ENCODE peak calls at places on chromosomes 7 and 10, in seven cellular contexts. O is activated CD8-positive, alpha-beta memory T cell treated with anti-CD3 and anti-CD28 coated beads for 4 hours; Z is ureter; N is NCI-H146; I is GDM1; D is NCI-H1105; G is H54. W is an unnamed sample.

GRCh38 chr10:132389631-132390454 is 7.2 kb upstream of the PWWP2B start:
- DNase-seq in D (no peak), O (no peak), N (peak), Z (no peak), G (no peak), I (no peak), W (peak)

GRCh38 chr10:3995302-3996210 is 210.5 kb upstream of the KLF6 start:
- DNase-seq in I (no peak), N (no peak), O (no peak), Z (no peak), G (no peak), D (no peak), W (no peak)

GRCh38 chr7:157875230-157876179 is 538.7 kb downstream of the DNAJB6 start:
- DNase-seq in N (peak), D (no peak), G (peak), I (no peak), Z (no peak), O (no peak), W (no peak)

GRCh38 chr7:159141159-159141558 is 3.5 kb downstream of the VIPR2 start:
- DNase-seq in Z (peak), O (no peak), G (no peak), D (no peak), N (no peak), I (no peak), W (no peak)

GRCh38 chr7:111333010-111333409 is 229.3 kb downstream of the IMMP2L start:
- DNase-seq in I (no peak), G (no peak), O (no peak), N (peak), Z (no peak), D (no peak), W (no peak)

GRCh38 chr7:116912269-116912909 is 40.9 kb upstream of the ST7 start:
- DNase-seq in D (no peak), I (no peak), N (no peak), G (no peak), O (no peak), Z (no peak), W (no peak)

GRCh38 chr7:93985101-93985500 is 19.1 kb downstream of the BET1 start:
- DNase-seq in G (no peak), D (no peak), O (no peak), N (no peak), Z (no peak), I (no peak), W (no peak)

GRCh38 chr10:70267161-70267933 is 16.5 kb downstream of the NPFFR1 start:
- DNase-seq in N (peak), G (peak), O (no peak), D (no peak), I (no peak), Z (no peak), W (no peak)

GRCh38 chr10:60967854-60968484 is 24.0 kb upstream of the RHOBTB1 start:
- DNase-seq in I (no peak), Z (no peak), O (no peak), G (no peak), N (no peak), D (no peak), W (no peak)

GRCh38 chr7:137983308-137984008 is 18.4 kb downstream of the CREB3L2 start:
- DNase-seq in N (peak), Z (no peak), D (no peak), O (no peak), G (no peak), I (no peak), W (no peak)

GRCh38 chr7:32379486-32380115 is 110.6 kb downstream of the LSM5 start:
- DNase-seq in N (no peak), I (no peak), O (no peak), Z (no peak), G (no peak), D (peak), W (no peak)

GRCh38 chr7:2508327-2509231 is 11.0 kb upstream of the LFNG start:
- DNase-seq in G (no peak), I (peak), N (no peak), O (peak), D (no peak), Z (no peak), W (peak)

GRCh38 chr7:151351967-151352366 is 10.4 kb downstream of the NUB1 start:
- DNase-seq in Z (no peak), O (peak), I (peak), D (no peak), N (no peak), G (no peak), W (no peak)

GRCh38 chr7:116582164-116582732 is 57.4 kb downstream of the CAV1 start:
- DNase-seq in Z (no peak), D (no peak), G (no peak), O (no peak), I (no peak), N (no peak), W (no peak)

GRCh38 chr10:122208616-122209430 is 62.3 kb upstream of the BTBD16 start:
- DNase-seq in D (no peak), I (no peak), G (no peak), O (no peak), Z (no peak), N (no peak), W (no peak)

GRCh38 chr7:17770710-17771375 is 169.5 kb downstream of the SNX13 start:
- DNase-seq in G (no peak), Z (no peak), N (no peak), D (peak), O (no peak), I (peak), W (no peak)

GRCh38 chr7:148156248-148156647 is 434.3 kb upstream of the C7orf33 start:
- DNase-seq in D (no peak), N (no peak), O (no peak), Z (no peak), I (no peak), G (no peak), W (no peak)

GRCh38 chr10:71963756-71964668 is at the start of gene CHST3:
- DNase-seq in N (peak), I (no peak), O (no peak), D (no peak), G (peak), Z (peak), W (no peak)

GRCh38 chr7:66839814-66840213 is 81.2 kb upstream of the TMEM248 start:
- DNase-seq in Z (no peak), N (no peak), O (no peak), D (no peak), G (no peak), I (no peak), W (no peak)

GRCh38 chr10:17249820-17250219 is 21.8 kb downstream of the VIM start:
- DNase-seq in D (no peak), I (no peak), Z (no peak), G (no peak), O (no peak), N (peak), W (no peak)

GRCh38 chr7:139264220-139264619 is 33.2 kb downstream of the UBN2 start:
- DNase-seq in D (no peak), I (no peak), N (no peak), Z (no peak), O (no peak), G (no peak), W (no peak)

GRCh38 chr10:63716174-63716573 is 195.0 kb downstream of the REEP3 start:
- DNase-seq in D (no peak), Z (no peak), G (no peak), I (no peak), O (no peak), N (no peak), W (no peak)

GRCh38 chr7:99372275-99373085 is 2.0 kb upstream of the ARPC1B start:
- DNase-seq in O (no peak), G (no peak), Z (no peak), I (no peak), N (no peak), D (no peak), W (no peak)

GRCh38 chr7:101161692-101162461 is 3.5 kb downstream of the VGF start:
- DNase-seq in N (no peak), D (no peak), G (no peak), Z (no peak), I (no peak), O (no peak), W (no peak)

GRCh38 chr10:126331101-126331500 is 57.2 kb downstream of the ADAM12 start:
- DNase-seq in Z (no peak), D (no peak), O (no peak), N (no peak), G (no peak), I (no peak), W (no peak)

GRCh38 chr7:36620166-36620708 is 104.1 kb downstream of the AOAH start:
- DNase-seq in D (no peak), O (no peak), N (peak), I (no peak), Z (no peak), G (no peak), W (no peak)

GRCh38 chr7:122768827-122769226 is 66.1 kb upstream of the RNF148 start:
- DNase-seq in G (no peak), N (no peak), Z (no peak), O (no peak), I (no peak), D (no peak), W (no peak)

GRCh38 chr7:140475747-140476333 is 3.5 kb downstream of the MKRN1 start:
- DNase-seq in N (peak), O (peak), I (peak), D (peak), G (peak), Z (no peak), W (peak)